ENCODE peak calls at places on chromosomes 16 and 17, in nine cellular contexts. J is uterus; G is OCI-LY7; E is CD4-positive, alpha-beta memory T cell; D is tibial artery; B is adrenal gland; V is lower leg skin; H is fibroblast of lung; T is cardiac muscle cell. Y is an unnamed sample.

GRCh38 chr16:20611975-20612471 is 35.9 kb upstream of the ACSM2B start:
- DNase-seq in J (peak; percentile 65), G (no peak), E (no peak), D (peak; percentile 44), B (peak; percentile 24), V (no peak), H (no peak), T (peak; percentile 40), Y (no peak)

GRCh38 chr17:79155701-79156100 is 81.1 kb downstream of the ENGASE start:
- DNase-seq in J (no peak), G (no peak), E (no peak), D (no peak), B (no peak), V (no peak), H (no peak), T (no peak), Y (no peak)

GRCh38 chr17:13931111-13931526 is 138.2 kb upstream of the COX10 start:
- DNase-seq in J (peak; percentile 18), G (no peak), E (no peak), D (no peak), B (peak; percentile 55), V (peak; percentile 27), H (peak; percentile 62), T (peak; percentile 70), Y (no peak)

GRCh38 chr17:77470800-77471733 is 330.3 kb downstream of the SEC14L1 start:
- DNase-seq in J (peak; percentile 85), G (no peak), E (no peak), D (no peak), B (peak; percentile 43), V (no peak), H (peak; percentile 54), T (peak; percentile 90), Y (no peak)

GRCh38 chr17:48483471-48484131 is 47.2 kb downstream of the HOXB1 start:
- DNase-seq in J (no peak), G (peak; percentile 92), E (no peak), D (no peak), B (no peak), V (no peak), H (peak; percentile 96), T (peak; percentile 94), Y (no peak)

GRCh38 chr17:13157656-13158055 is 139.8 kb upstream of the ELAC2 start:
- DNase-seq in J (no peak), G (no peak), E (no peak), D (no peak), B (no peak), V (no peak), H (no peak), T (no peak), Y (no peak)

GRCh38 chr16:27230562-27230991 is 27.3 kb downstream of the KDM8 start:
- DNase-seq in J (no peak), G (no peak), E (peak; percentile 84), D (no peak), B (no peak), V (no peak), H (no peak), T (no peak), Y (peak; percentile 54)

GRCh38 chr17:72416054-72416691 is 295.4 kb downstream of the SOX9 start:
- DNase-seq in J (no peak), G (no peak), E (no peak), D (no peak), B (no peak), V (no peak), H (no peak), T (peak; percentile 12), Y (no peak)

GRCh38 chr17:78185981-78186688 is 717 bp downstream of the TK1 start:
- DNase-seq in J (no peak), G (peak; percentile 53), E (no peak), D (peak; percentile 48), B (peak; percentile 48), V (no peak), H (no peak), T (no peak), Y (peak; percentile 35)

GRCh38 chr17:13266596-13266995 is 248.8 kb upstream of the ELAC2 start:
- DNase-seq in J (no peak), G (no peak), E (no peak), D (no peak), B (no peak), V (no peak), H (no peak), T (no peak), Y (no peak)

GRCh38 chr16:1212616-1213194 is 12.4 kb downstream of the TPSG1 start:
- DNase-seq in J (no peak), G (no peak), E (no peak), D (no peak), B (no peak), V (no peak), H (no peak), T (no peak), Y (no peak)

GRCh38 chr17:33262724-33263123 is 30.4 kb downstream of the ASIC2 start:
- DNase-seq in J (no peak), G (no peak), E (no peak), D (no peak), B (no peak), V (no peak), H (no peak), T (no peak), Y (no peak)

GRCh38 chr17:32239457-32239856 is 26.2 kb upstream of the RHBDL3 start:
- DNase-seq in J (no peak), G (no peak), E (no peak), D (no peak), B (peak; percentile 29), V (no peak), H (peak; percentile 4), T (no peak), Y (no peak)

GRCh38 chr17:1006054-1006453 is 9.1 kb downstream of the TIMM22 start:
- DNase-seq in J (no peak), G (no peak), E (no peak), D (no peak), B (no peak), V (no peak), H (no peak), T (no peak), Y (no peak)

DNA sequence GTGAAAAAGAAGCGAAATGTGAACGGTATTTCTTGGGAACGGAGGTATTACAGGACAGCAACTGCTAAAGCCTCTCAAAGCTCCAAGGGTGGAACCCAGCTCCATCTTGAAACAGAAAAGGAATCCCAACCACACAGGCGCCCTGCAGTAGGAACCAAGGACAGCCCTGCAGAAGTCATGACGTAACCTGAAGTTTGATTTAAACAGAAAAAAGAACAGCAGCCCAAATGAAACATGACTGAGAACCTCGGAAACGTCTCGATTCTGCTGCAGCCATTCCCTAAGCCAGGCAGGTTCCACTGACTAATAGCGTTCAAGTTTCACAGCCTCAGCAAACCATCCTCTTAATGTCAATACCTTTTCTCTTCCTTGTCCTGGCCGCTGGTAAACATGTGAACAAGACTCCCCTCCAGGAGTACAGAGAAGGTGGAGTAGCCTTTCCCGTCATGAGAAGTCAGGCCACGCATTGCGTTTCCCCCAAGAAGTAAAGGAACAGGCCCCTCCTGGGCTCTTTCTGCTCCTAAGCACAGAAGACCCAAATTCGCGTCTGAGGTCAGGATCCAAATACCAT is 20.1 kb downstream of the SIAH1 start:
- DNase-seq in J (no peak), G (no peak), E (no peak), D (no peak), B (peak; percentile 25), V (no peak), H (no peak), T (no peak), Y (no peak)
- H3K4me3 ChIP-seq in J (peak overlapping the region; percentile 67), G (no peak overlapping the region), E (peak overlapping the region; percentile 82), D (peak overlapping the region; percentile 62), B (peak overlapping the region; percentile 78), V (no peak overlapping the region), H (peak overlapping the region; percentile 60), T (peak overlapping the region; percentile 67), Y (peak overlapping the region; percentile 37)

GRCh38 chr16:87712184-87712822 is 53.5 kb downstream of the KLHDC4 start:
- DNase-seq in J (no peak), G (no peak), E (no peak), D (no peak), B (no peak), V (no peak), H (no peak), T (no peak), Y (no peak)
- H3K4me3 ChIP-seq in J (no peak overlapping the region), G (peak overlapping the region; percentile 10), E (no peak overlapping the region), D (no peak overlapping the region), B (no peak overlapping the region), V (no peak overlapping the region), H (no peak overlapping the region), T (no peak overlapping the region), Y (no peak overlapping the region)

GRCh38 chr16:79728048-79728922 is 127.7 kb upstream of the MAF start:
- DNase-seq in J (no peak), G (no peak), E (no peak), D (no peak), B (no peak), V (no peak), H (no peak), T (no peak), Y (no peak)
- H3K4me3 ChIP-seq in J (no peak overlapping the region), G (no peak overlapping the region), E (no peak overlapping the region), D (no peak overlapping the region), B (no peak overlapping the region), V (no peak overlapping the region), H (no peak overlapping the region), T (no peak overlapping the region), Y (no peak overlapping the region)

DNA sequence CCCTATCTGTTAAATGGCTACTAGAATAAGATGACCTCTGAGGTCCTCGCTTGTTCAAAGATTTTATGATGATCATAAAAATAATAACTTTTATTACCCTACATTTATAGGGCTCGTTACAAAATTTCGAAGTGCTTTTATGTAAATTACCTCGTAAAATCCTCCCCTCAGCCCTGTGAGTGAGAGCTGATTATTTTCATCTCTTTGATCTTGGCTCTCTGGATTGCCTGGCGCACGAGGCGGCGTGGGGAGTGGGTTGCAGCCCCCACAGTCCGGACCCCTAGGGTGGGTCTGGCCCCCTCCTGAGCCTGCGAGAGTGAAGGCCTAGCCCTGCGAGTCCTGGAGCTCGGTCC is 1.6 kb downstream of the SDK2 start:
- DNase-seq in J (no peak), G (no peak), E (no peak), D (no peak), B (no peak), V (no peak), H (no peak), T (no peak), Y (no peak)
- H3K4me3 ChIP-seq in J (no peak overlapping the region), G (no peak overlapping the region), E (peak overlapping the region; percentile 37), D (peak overlapping the region; percentile 49), B (peak overlapping the region; percentile 53), V (no peak overlapping the region), H (no peak overlapping the region), T (peak overlapping the region; percentile 80), Y (no peak overlapping the region)

GRCh38 chr17:4479982-4480751 is 18.5 kb upstream of the SPNS2 start:
- DNase-seq in J (no peak), G (no peak), E (no peak), D (no peak), B (no peak), V (no peak), H (no peak), T (no peak), Y (no peak)

GRCh38 chr17:4483012-4483840 is 15.5 kb upstream of the SPNS2 start:
- DNase-seq in J (no peak), G (no peak), E (no peak), D (no peak), B (no peak), V (no peak), H (no peak), T (no peak), Y (no peak)

GRCh38 chr17:4482338-4483011 is 16.2 kb upstream of the SPNS2 start:
- DNase-seq in J (no peak), G (no peak), E (no peak), D (no peak), B (no peak), V (no peak), H (no peak), T (no peak), Y (no peak)

GRCh38 chr17:4479340-4479981 is 19.2 kb upstream of the SPNS2 start:
- DNase-seq in J (no peak), G (no peak), E (no peak), D (no peak), B (no peak), V (no peak), H (no peak), T (no peak), Y (no peak)

GRCh38 chr17:4480929-4481898 is 17.5 kb upstream of the SPNS2 start:
- DNase-seq in J (no peak), G (peak; percentile 73), E (peak; percentile 18), D (no peak), B (no peak), V (no peak), H (no peak), T (no peak), Y (no peak)
- H3K4me3 ChIP-seq in J (no peak overlapping the region), G (peak overlapping the region; percentile 11), E (peak overlapping the region; percentile 30), D (no peak overlapping the region), B (no peak overlapping the region), V (no peak overlapping the region), H (no peak overlapping the region), T (no peak overlapping the region), Y (peak overlapping the region; percentile 7)